ENCODE peak calls at places on chromosome 13, in six cellular contexts. L is HepG2, Q is A549, F is GM12878, B is upper lobe of left lung, A is K562. C is an unnamed sample.

GRCh38 chr13:27158335-27158734 is 13.3 kb downstream of the USP12 start:
- ATAC-seq in L (no peak), Q (no peak), F (no peak), B (no peak), A (no peak), C (no peak)

GRCh38 chr13:99308481-99309087 is 1.4 kb upstream of the GPR183 start:
- ATAC-seq in L (no peak), Q (no peak), F (no peak), B (peak; percentile 35), A (no peak), C (no peak)

GRCh38 chr13:102100234-102100633 is 301.6 kb downstream of the FGF14 start:
- ATAC-seq in L (no peak), Q (no peak), F (no peak), B (no peak), A (no peak), C (no peak)

GRCh38 chr13:26471807-26472206 is 85.7 kb upstream of the WASF3 start:
- ATAC-seq in L (no peak), Q (no peak), F (no peak), B (no peak), A (no peak), C (no peak)

GRCh38 chr13:112859817-112860190 is 109.2 kb upstream of the MCF2L start:
- ATAC-seq in L (no peak), Q (no peak), F (peak; percentile 84), B (peak; percentile 32), A (no peak), C (peak; percentile 22)

GRCh38 chr13:114219406-114219805 is 15.3 kb upstream of the CDC16 start:
- ATAC-seq in L (no peak), Q (no peak), F (no peak), B (no peak), A (no peak), C (no peak)

GRCh38 chr13:101942038-101942437 is 459.8 kb downstream of the FGF14 start:
- ATAC-seq in L (peak; percentile 73), Q (peak; percentile 71), F (peak; percentile 78), B (peak; percentile 87), A (no peak), C (peak; percentile 61)

GRCh38 chr13:40368123-40368891 is 298.1 kb downstream of the FOXO1 start:
- ATAC-seq in L (no peak), Q (no peak), F (no peak), B (no peak), A (no peak), C (no peak)

GRCh38 chr13:59690857-59691500 is 472.7 kb downstream of the DIAPH3 start:
- ATAC-seq in L (peak; percentile 89), Q (no peak), F (peak; percentile 63), B (no peak), A (no peak), C (no peak)

GRCh38 chr13:27281420-27281819 is 10.8 kb downstream of the RASL11A start:
- ATAC-seq in L (peak; percentile 52), Q (no peak), F (no peak), B (no peak), A (no peak), C (no peak)

GRCh38 chr13:92842145-92842544 is 384.5 kb upstream of the GPC6 start:
- ATAC-seq in L (no peak), Q (no peak), F (no peak), B (peak; percentile 71), A (no peak), C (peak; percentile 39)

GRCh38 chr13:39777527-39778061 is 122.1 kb downstream of the COG6 start:
- ATAC-seq in L (peak; percentile 65), Q (peak; percentile 90), F (peak; percentile 75), B (no peak), A (no peak), C (no peak)

GRCh38 chr13:20241593-20241992 is 9.5 kb upstream of the GJB6 start:
- ATAC-seq in L (no peak), Q (no peak), F (no peak), B (no peak), A (no peak), C (no peak)

GRCh38 chr13:32737111-32737571 is 150.9 kb downstream of the PDS5B start:
- ATAC-seq in L (no peak), Q (no peak), F (peak; percentile 84), B (peak; percentile 58), A (no peak), C (no peak)

GRCh38 chr13:93727301-93728141 is 500.9 kb downstream of the GPC6 start:
- ATAC-seq in L (peak; percentile 76), Q (no peak), F (no peak), B (no peak), A (no peak), C (no peak)

GRCh38 chr13:102400619-102401125 is 1.2 kb downstream of the FGF14 start:
- ATAC-seq in L (no peak), Q (no peak), F (no peak), B (peak; percentile 66), A (no peak), C (peak; percentile 36)

GRCh38 chr13:37870489-37870845 is 895 bp upstream of the TRPC4 start:
- ATAC-seq in L (no peak), Q (no peak), F (no peak), B (no peak), A (no peak), C (no peak)

DNA sequence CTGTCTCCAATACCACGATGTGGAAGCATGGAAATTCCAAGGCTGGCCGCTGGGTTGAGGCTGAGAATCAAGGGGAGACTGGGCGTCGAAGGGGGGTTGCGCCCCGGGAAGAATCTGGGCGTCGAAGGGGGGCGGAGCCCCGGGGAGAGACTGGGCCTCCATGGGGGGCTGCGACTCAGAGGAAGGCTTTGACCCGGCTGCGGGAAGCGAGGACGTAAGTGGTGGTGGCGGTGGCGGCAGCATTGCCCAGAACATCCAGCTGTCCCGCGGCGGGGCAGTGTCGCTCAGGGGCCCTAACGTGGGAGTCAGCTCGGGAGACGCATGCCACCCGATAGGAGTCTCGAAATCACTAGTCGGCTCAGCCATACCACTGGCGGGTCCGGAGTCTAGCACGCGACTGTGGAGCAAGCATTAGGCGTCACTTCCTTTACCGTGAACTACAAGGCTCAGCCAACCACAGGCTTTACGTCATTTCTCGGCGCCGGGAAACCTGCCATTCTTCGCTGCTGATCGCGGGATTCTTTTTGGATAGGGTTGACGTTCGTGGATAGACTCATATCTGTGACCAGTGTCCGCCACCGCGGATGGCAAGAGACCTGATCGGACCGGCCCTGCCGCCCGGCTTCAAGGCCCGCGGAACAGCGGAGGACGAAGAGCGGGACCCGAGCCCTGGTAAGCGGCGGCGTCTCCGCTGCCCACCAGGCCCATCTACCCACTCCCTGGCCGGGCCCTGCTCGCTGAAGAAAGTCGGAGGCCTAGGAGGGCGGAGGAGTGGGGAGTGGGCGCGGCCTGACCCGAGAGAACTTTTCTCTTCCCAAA is at the start of the genes GPALPP1 and NUFIP1:
- ATAC-seq in L (peak; percentile 98), Q (peak; percentile 100), F (peak; percentile 97), B (peak; percentile 99), A (peak; percentile 97), C (peak; percentile 98)
- TF ChIP-seq EP300 in L (no peak), Q (no peak), F (no peak), B (peak; percentile 61), A (no peak), C (no peak)

GRCh38 chr13:31020996-31021395 is 88.5 kb downstream of the TEX26 start:
- ATAC-seq in L (no peak), Q (no peak), F (no peak), B (no peak), A (no peak), C (no peak)

GRCh38 chr13:31027136-31027535 is 94.7 kb downstream of the TEX26 start:
- ATAC-seq in L (no peak), Q (no peak), F (no peak), B (no peak), A (no peak), C (no peak)

GRCh38 chr13:31022491-31022890 is 90.0 kb downstream of the TEX26 start:
- ATAC-seq in L (no peak), Q (no peak), F (no peak), B (no peak), A (no peak), C (no peak)

GRCh38 chr13:31018511-31018910 is 86.1 kb downstream of the TEX26 start:
- ATAC-seq in L (no peak), Q (no peak), F (no peak), B (peak; percentile 21), A (no peak), C (no peak)

GRCh38 chr13:31023126-31023525 is 90.7 kb downstream of the TEX26 start:
- ATAC-seq in L (no peak), Q (no peak), F (no peak), B (no peak), A (no peak), C (no peak)
- H3K27ac ChIP-seq in L (no peak overlapping the region), Q (no peak overlapping the region), F (no peak overlapping the region), B (no peak overlapping the region), A (no peak overlapping the region), C (no peak overlapping the region)

GRCh38 chr13:52994865-52995264 is 33.7 kb upstream of the OLFM4 start:
- ATAC-seq in L (no peak), Q (no peak), F (no peak), B (no peak), A (no peak), C (no peak)
- TF ChIP-seq EP300 in L (no peak), Q (no peak), F (no peak), B (no peak), A (no peak), C (no peak)

GRCh38 chr13:110246530-110246929 is 60.4 kb downstream of the COL4A1 start:
- ATAC-seq in L (no peak), Q (no peak), F (no peak), B (no peak), A (no peak), C (no peak)
- H3K27ac ChIP-seq in L (no peak overlapping the region), Q (peak overlapping the region; percentile 44), F (no peak overlapping the region), B (no peak overlapping the region), A (no peak overlapping the region), C (peak overlapping the region; percentile 82)

DNA sequence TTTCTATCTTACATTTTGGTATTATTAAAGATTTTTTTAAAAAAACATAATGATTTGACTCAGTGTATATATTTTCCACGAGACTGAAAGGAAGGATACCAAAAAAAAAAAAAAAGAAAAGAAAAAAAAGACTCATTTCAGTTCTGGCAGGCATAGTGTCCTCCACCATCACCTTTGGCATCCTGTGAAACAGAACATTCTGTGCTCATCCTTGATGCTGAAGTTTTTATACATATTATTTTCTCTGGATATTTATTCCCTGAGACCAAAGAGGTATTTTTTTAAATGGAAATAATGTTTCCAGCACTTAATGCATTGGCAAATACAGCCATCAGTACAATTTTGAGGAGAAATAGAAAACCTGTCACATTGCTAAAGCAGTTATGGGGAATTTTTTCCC is 312.3 kb downstream of the DNAJC15 start:
- ATAC-seq in L (no peak), Q (no peak), F (no peak), B (no peak), A (no peak), C (peak; percentile 65)
- TF ChIP-seq EP300 in L (no peak), Q (no peak), F (no peak), B (no peak), A (no peak), C (no peak)

DNA sequence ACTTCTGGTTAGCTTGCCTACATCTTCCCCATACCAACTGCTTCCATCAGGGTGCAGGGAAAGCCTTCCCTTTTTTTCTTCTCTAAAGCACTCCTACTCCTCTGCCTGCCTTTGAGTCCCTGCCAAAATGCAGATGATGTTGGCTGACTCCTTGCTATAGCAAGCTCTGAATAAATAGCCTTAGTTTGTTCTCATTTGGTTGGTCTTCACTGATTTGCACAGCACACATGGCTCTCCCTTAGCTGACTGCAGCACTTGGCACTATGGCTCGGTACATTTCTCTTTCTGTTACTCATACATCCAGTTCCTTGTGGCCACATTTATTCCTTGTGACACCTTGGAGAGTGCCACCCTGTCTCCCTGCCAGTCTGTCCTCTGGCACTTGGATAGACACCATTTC is 249.8 kb downstream of the DCLK1 start:
- ATAC-seq in L (no peak), Q (no peak), F (no peak), B (no peak), A (no peak), C (no peak)
- H3K27ac ChIP-seq in L (no peak overlapping the region), Q (no peak overlapping the region), F (no peak overlapping the region), B (no peak overlapping the region), A (no peak overlapping the region), C (peak overlapping the region; percentile 53)